ENCODE peak calls at places on chromosomes 1 and 21, in nine cellular contexts. Q is AG10803; R is BE2C; O is activated CD4-positive, alpha-beta T cell treated with anti-CD3 and anti-CD28 coated beads, Interleukin-2, amount 50 U/mL, for 24 hours; P is K562; W is stimulated activated CD8-positive, alpha-beta memory T cell treated with anti-CD3 and anti-CD28 coated beads, Interleukin-2, amount 100 ng/mL, for 48 hours; Z is stimulated activated CD4-positive, alpha-beta T cell treated with anti-CD3 and anti-CD28 coated beads, Interleukin-1b, Interleukin-23, amount 100 ng/mL, for 24 hours; I is left ventricle myocardium inferior; E is HS-5. B is an unnamed sample.
A peak's percentile ranks its signal among the peaks of the same experiment; 100 is the strongest.

GRCh38 chr1:176656257-176656995 is 193.5 kb downstream of the PAPPA2 start:
- DNase-seq in W (no peak), E (peak; percentile 95), Q (peak; percentile 93), I (no peak), O (no peak), R (no peak), Z (no peak), P (no peak), B (no peak)

GRCh38 chr1:100989306-100990077 is 36.1 kb downstream of the DPH5 start:
- DNase-seq in R (no peak), P (no peak), W (no peak), Z (no peak), E (peak; percentile 44), I (no peak), Q (peak; percentile 84), O (no peak), B (no peak)

GRCh38 chr1:226497991-226498689 is 50.4 kb upstream of the STUM start:
- DNase-seq in E (no peak), P (no peak), W (no peak), Z (no peak), R (no peak), Q (no peak), O (no peak), I (no peak), B (no peak)

GRCh38 chr1:25799758-25800537 is at the start of gene SELENON:
- DNase-seq in O (no peak), P (peak; percentile 95), R (peak; percentile 59), Z (no peak), E (no peak), W (no peak), Q (peak; percentile 43), I (peak; percentile 84), B (peak; percentile 51)

GRCh38 chr1:156704930-156705320 is 458 bp downstream of the CRABP2 start:
- DNase-seq in E (no peak), R (peak; percentile 58), Q (peak; percentile 62), W (no peak), P (no peak), Z (no peak), I (peak; percentile 29), O (no peak), B (no peak)

GRCh38 chr1:8816831-8817412 is 518 bp downstream of the RERE start:
- DNase-seq in O (no peak), I (peak; percentile 23), Q (peak; percentile 44), W (no peak), P (peak; percentile 52), E (no peak), R (peak; percentile 17), Z (peak; percentile 1), B (peak; percentile 75)

GRCh38 chr1:38352869-38353268 is 306.3 kb upstream of the POU3F1 start:
- DNase-seq in O (no peak), I (no peak), W (no peak), Q (no peak), Z (no peak), P (no peak), R (no peak), E (no peak), B (no peak)

GRCh38 chr1:31390071-31390470 is 17.2 kb upstream of the FABP3 start:
- DNase-seq in Q (no peak), P (no peak), I (no peak), E (no peak), Z (no peak), O (no peak), W (no peak), R (no peak), B (no peak)

GRCh38 chr1:186155594-186155993 is 219.5 kb downstream of the TPR start:
- DNase-seq in P (no peak), O (no peak), Q (peak; percentile 81), W (no peak), I (no peak), E (peak; percentile 48), Z (no peak), R (no peak), B (peak; percentile 64)

GRCh38 chr1:8439015-8439702 is 121.2 kb downstream of the SLC45A1 start:
- DNase-seq in E (no peak), I (peak; percentile 82), R (peak; percentile 72), P (peak; percentile 76), Z (no peak), O (no peak), Q (peak; percentile 89), W (no peak), B (peak; percentile 59)

GRCh38 chr1:24294228-24294672 is 24.9 kb upstream of the GRHL3 start:
- DNase-seq in I (no peak), P (no peak), R (no peak), E (peak; percentile 97), Q (peak; percentile 97), W (no peak), O (no peak), Z (no peak), B (peak; percentile 7)

GRCh38 chr1:225880210-225880584 is 2.0 kb downstream of the TMEM63A start:
- DNase-seq in I (peak; percentile 45), P (no peak), Z (no peak), O (no peak), E (no peak), R (no peak), Q (no peak), W (no peak), B (no peak)

GRCh38 chr1:186708578-186709203 is 28.5 kb upstream of the PTGS2 start:
- DNase-seq in I (no peak), Q (no peak), R (no peak), P (no peak), Z (no peak), W (no peak), O (no peak), E (no peak), B (no peak)

GRCh38 chr21:32372755-32373154 is 20.1 kb downstream of the URB1 start:
- DNase-seq in W (no peak), P (no peak), E (no peak), O (no peak), Z (no peak), R (no peak), I (no peak), Q (peak; percentile 29), B (no peak)

GRCh38 chr21:44872568-44873355 is 728 bp downstream of the PTTG1IP start:
- DNase-seq in Q (no peak), O (no peak), R (no peak), W (no peak), E (no peak), Z (no peak), P (no peak), I (peak; percentile 46), B (peak; percentile 70)

GRCh38 chr1:101653482-101653946 is 343.2 kb downstream of the OLFM3 start:
- DNase-seq in W (no peak), Z (no peak), Q (no peak), O (no peak), I (no peak), E (peak; percentile 22), P (no peak), R (peak; percentile 65), B (peak; percentile 7)

GRCh38 chr1:25744140-25744581 is 55.8 kb upstream of the SELENON start:
- DNase-seq in Q (peak; percentile 71), Z (no peak), R (peak; percentile 68), O (no peak), I (peak; percentile 73), W (no peak), E (no peak), P (no peak), B (no peak)

GRCh38 chr1:87074001-87074795 is 159.8 kb downstream of the HS2ST1 start:
- DNase-seq in I (no peak), Q (peak; percentile 25), P (no peak), R (no peak), O (no peak), Z (no peak), W (no peak), E (no peak), B (no peak)

GRCh38 chr1:231317306-231318014 is 20.2 kb downstream of the EXOC8 start:
- DNase-seq in W (no peak), E (no peak), P (no peak), Q (no peak), Z (no peak), O (no peak), R (no peak), I (no peak), B (peak; percentile 14)

GRCh38 chr1:34199927-34200326 is 23.2 kb downstream of the C1orf94 start:
- DNase-seq in O (no peak), W (no peak), R (no peak), P (no peak), I (no peak), E (peak; percentile 37), Z (no peak), Q (peak; percentile 63), B (no peak)